ENCODE peak calls at places on chromosomes 7 and 10, in four cellular contexts. D is CD8-positive, alpha-beta T cell; N is epithelial cell of esophagus; P is spleen. F is an unnamed sample.
A peak's percentile ranks its signal among the peaks of the same experiment; 100 is the strongest.

GRCh38 chr10:23238015-23238414 is 45.9 kb downstream of the PTF1A start:
- DNase-seq in D (no peak), N (no peak), P (no peak), F (no peak)

GRCh38 chr7:1673581-1674102 is 3.6 kb downstream of the ELFN1 start:
- DNase-seq in N (no peak), D (no peak), P (peak; percentile 70), F (no peak)

GRCh38 chr10:106175760-106176377 is 988.6 kb downstream of the SORCS1 start:
- DNase-seq in D (no peak), P (no peak), N (peak; percentile 39), F (peak; percentile 37)

GRCh38 chr10:68096913-68097509 is 12.3 kb upstream of the MYPN start:
- DNase-seq in N (peak; percentile 98), P (no peak), D (no peak), F (peak; percentile 98)

GRCh38 chr10:43208147-43209063 is 58.5 kb downstream of the RASGEF1A start:
- DNase-seq in D (no peak), P (peak; percentile 70), N (no peak), F (no peak)

GRCh38 chr7:130453051-130453450 is 12.2 kb upstream of the CEP41 start:
- DNase-seq in N (no peak), D (no peak), P (no peak), F (no peak)

GRCh38 chr7:157502701-157503111 is 165.9 kb downstream of the DNAJB6 start:
- DNase-seq in N (no peak), P (peak; percentile 88), D (peak; percentile 45), F (peak; percentile 19)

GRCh38 chr10:133161486-133162051 is 1.6 kb downstream of the KNDC1 start:
- DNase-seq in D (no peak), N (no peak), P (no peak), F (no peak)

GRCh38 chr7:108234281-108234680 is 104.1 kb upstream of the LAMB4 start:
- DNase-seq in N (peak; percentile 31), P (no peak), D (no peak), F (no peak)

GRCh38 chr7:140176271-140176701 is 497 bp downstream of the KDM7A start:
- DNase-seq in D (no peak), P (no peak), N (no peak), F (no peak)
- H3K4me3 ChIP-seq in D (peak overlapping the region; percentile 69), P (peak overlapping the region; percentile 71), N (peak overlapping the region; percentile 56), F (peak overlapping the region; percentile 56)

GRCh38 chr10:73785221-73785720 is at the start of gene ZSWIM8:
- DNase-seq in N (peak; percentile 95), D (peak; percentile 70), P (peak; percentile 97), F (peak; percentile 96)
- TF ChIP-seq CTCF in N (no peak), D (no peak), P (peak; percentile 31), F (no peak)

GRCh38 chr10:132036887-132037675 is 28.7 kb upstream of the JAKMIP3 start:
- DNase-seq in P (peak; percentile 36), D (no peak), N (peak; percentile 27), F (no peak)
- H3K4me3 ChIP-seq in P (peak overlapping the region; percentile 30), D (no peak overlapping the region), N (peak overlapping the region; percentile 13), F (no peak overlapping the region)

GRCh38 chr10:113825791-113826190 is 28.1 kb downstream of the DCLRE1A start:
- DNase-seq in D (no peak), P (no peak), N (no peak), F (no peak)

GRCh38 chr10:113819989-113820388 is 33.9 kb downstream of the DCLRE1A start:
- DNase-seq in N (no peak), P (no peak), D (no peak), F (no peak)

GRCh38 chr10:113822174-113822573 is 31.7 kb downstream of the DCLRE1A start:
- DNase-seq in P (no peak), D (no peak), N (no peak), F (no peak)

DNA sequence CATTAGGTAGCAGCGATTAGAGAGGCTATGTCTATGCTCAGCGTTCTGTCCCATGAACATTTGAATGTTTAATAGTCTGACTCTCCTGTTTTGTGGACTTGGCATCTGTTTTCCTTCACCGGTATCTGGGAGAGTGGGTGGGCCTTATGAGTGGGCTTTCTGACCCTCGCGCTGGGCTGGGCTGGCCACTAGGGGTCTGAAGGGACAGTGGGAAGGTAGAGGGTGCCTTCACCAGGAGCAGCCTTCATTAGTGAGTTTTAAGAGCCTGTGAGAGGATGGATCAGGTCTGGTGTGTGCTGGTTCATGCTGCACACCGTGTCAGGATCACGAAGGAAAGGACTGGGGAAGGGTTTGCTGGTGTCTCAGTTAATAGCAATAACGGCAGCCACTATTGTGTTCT is 33.4 kb downstream of the DCLRE1A start:
- DNase-seq in P (no peak), D (no peak), N (no peak), F (no peak)
- TF ChIP-seq CTCF in P (no peak), D (no peak), N (no peak), F (no peak)

F was measured in fibroblast of mammary gland.